ENCODE peak calls at places on chromosome 20, in four cellular contexts. A is spleen, G is breast epithelium, B is endothelial cell of umbilical vein. L is an unnamed sample.

GRCh38 chr20:17227669-17228623 is 1.1 kb downstream of the PCSK2 start:
- DNase-seq in A (no peak), B (no peak), G (no peak), L (no peak)

GRCh38 chr20:2752631-2753455 is 47.6 kb downstream of the CPXM1 start:
- DNase-seq in B (peak), G (no peak), A (peak), L (no peak)

GRCh38 chr20:36238760-36239159 is 2.5 kb downstream of the AAR2 start:
- DNase-seq in B (no peak), G (no peak), A (no peak), L (no peak)

GRCh38 chr20:57769756-57770155 is 59.9 kb upstream of the PMEPA1 start:
- DNase-seq in A (no peak), G (no peak), B (peak), L (no peak)

GRCh38 chr20:2149507-2149906 is 47.9 kb downstream of the STK35 start:
- DNase-seq in B (no peak), G (no peak), A (peak), L (no peak)

GRCh38 chr20:58452667-58453255 is 62.4 kb downstream of the APCDD1L start:
- DNase-seq in B (no peak), G (no peak), A (no peak), L (no peak)

GRCh38 chr20:62451156-62451767 is 23.9 kb upstream of the RBBP8NL start:
- DNase-seq in B (no peak), A (no peak), G (no peak), L (no peak)

GRCh38 chr20:38498909-38499308 is 26.3 kb downstream of the RALGAPB start:
- DNase-seq in G (no peak), A (no peak), B (no peak), L (no peak)

GRCh38 chr20:57167971-57168693 is 98.3 kb downstream of the BMP7 start:
- DNase-seq in A (peak), G (no peak), B (no peak), L (no peak)

DNA sequence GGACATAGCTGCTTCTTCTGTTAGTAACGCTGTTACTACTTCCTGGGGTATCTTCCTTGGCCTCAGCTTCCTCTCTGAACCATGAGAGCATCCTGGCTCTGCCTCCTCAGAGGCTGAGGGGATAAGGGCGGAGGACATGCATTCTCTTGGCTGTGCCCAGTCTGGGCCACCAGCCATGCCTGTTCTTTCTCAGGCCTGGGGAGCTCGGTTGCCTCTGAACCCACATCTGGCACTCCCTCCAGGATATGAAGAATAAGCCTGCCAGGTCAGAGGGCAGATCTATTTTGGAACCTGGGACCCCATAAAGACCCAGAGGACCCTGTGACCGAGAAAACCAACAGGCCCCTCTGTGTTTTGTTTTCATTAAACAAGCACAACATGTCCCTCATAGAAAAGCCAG is 6.6 kb upstream of the ANGPT4 start:
- DNase-seq in A (peak), B (no peak), G (no peak), L (no peak)
- TF ChIP-seq POLR2AphosphoS5 in A (no peak), B (no peak), G (no peak), L (no peak)

GRCh38 chr20:51562027-51562333 is 19.5 kb upstream of the NFATC2 start:
- DNase-seq in B (no peak), A (no peak), G (no peak), L (no peak)

GRCh38 chr20:51563141-51563596 is 20.6 kb upstream of the NFATC2 start:
- DNase-seq in G (no peak), B (no peak), A (no peak), L (no peak)

GRCh38 chr20:51565298-51565697 is 22.8 kb upstream of the NFATC2 start:
- DNase-seq in B (no peak), G (no peak), A (no peak), L (no peak)

GRCh38 chr20:51562334-51563140 is 20.0 kb upstream of the NFATC2 start:
- DNase-seq in B (peak), A (peak), G (peak), L (peak)

GRCh38 chr20:51563597-51564332 is 21.2 kb upstream of the NFATC2 start:
- DNase-seq in B (peak), A (no peak), G (no peak), L (peak)
- H3K4me3 ChIP-seq in B (no peak), A (no peak), G (peak), L (peak)

DNA sequence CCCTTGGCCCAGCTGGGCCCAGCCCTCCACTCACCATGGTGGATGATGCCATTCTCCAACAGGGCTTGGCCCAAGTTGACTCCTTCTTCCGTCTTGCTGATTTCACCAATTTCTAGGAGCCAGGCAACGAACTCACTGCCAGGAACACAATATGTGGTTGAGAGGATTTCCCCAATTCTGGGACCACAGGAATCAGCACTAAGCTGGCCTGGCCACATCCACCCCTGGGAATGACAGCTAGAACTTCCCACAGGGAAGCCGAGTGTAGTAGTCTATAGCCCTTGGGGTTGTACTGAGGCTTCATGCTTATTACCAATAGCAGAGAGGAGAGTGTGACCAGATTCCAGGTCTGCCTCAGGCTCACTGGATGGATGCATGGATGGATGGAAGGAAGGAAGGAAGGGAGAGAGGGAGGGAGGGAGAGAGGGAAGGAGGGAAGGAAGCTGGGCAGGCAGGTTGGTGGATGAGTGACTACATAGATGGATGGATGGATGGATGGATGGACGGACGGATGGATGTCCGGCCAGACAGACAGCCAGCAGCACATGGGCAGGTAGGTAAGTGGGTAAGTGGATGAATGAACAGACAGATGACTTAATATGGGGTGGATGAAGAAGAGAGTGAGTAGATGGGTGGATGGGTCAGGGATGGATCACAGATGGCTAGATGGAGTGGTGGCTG is 146.5 kb downstream of the PREX1 start:
- DNase-seq in G (no peak), A (peak), B (no peak), L (no peak)
- TF ChIP-seq POLR2AphosphoS5 in G (no peak), A (no peak), B (no peak), L (no peak)

DNA sequence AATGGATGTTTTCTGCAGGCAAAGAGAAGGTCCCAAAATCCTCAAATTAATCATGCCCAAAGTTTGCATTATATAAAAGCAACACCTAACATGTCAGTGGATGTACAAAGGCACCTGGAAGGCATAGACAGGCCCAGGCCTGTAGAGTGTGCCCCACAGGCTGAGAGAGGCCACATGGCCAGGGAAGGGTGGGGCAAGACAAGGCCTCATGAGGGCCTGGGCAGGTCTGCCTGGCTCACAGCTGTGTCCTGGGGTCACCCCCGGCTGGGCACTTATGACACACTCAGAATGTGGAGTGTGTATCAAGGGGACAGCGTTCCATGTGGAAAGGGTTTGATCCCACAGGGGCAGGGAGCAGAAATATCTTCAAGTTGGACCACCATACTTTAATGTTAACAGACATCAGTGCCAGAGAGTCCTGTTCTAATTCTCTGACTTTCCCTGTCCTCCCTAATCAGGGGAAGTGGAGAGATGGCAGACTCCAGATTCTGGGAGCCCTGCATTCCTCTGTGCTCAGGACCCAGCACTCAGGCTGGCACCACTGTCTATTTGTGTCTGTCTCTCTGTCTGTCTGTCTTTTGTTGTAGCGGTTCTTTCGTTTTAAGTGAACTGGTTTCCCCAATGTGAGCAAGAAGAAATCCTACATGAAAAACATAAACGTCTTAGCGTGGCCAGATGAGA is 178.3 kb upstream of the FOXA2 start:
- DNase-seq in B (no peak), A (no peak), G (no peak), L (no peak)
- H3K4me3 ChIP-seq in B (no peak), A (no peak), G (no peak), L (no peak)

DNA sequence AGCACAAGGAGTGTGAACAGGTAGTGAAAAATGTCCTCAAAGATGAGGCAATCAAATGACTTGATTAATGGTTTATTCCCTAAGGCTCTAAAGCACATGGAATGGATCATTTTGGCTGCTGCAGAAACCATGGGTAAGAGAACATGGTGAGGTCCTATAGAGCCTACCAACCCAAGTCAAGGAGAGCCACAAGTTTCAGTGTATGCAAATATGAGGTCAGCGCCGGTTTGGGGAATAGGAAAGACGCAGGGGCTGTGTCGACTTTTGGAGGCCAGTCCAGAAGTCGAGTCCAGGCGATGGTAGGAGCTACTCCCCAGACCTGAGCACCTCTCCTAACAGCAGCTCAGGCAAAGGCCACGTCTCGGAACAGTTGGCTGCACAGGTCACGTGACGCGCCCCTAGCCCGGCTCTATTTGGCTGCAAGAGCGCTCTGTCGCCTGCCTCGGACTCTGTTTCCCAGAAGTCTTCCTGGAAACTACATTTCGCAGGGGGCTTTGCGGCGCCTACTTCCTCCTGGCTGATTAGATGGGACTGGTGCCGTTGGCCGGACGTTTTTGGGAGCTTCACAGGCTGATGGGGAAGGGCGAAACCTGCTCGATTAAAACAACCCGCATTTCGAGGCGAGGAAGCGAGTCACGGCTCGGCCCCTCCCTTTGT is 74.4 kb upstream of the CHD6 start:
- DNase-seq in B (peak), G (peak), A (peak), L (peak)
- TF ChIP-seq POLR2AphosphoS5 in B (no peak), G (no peak), A (peak), L (no peak)

DNA sequence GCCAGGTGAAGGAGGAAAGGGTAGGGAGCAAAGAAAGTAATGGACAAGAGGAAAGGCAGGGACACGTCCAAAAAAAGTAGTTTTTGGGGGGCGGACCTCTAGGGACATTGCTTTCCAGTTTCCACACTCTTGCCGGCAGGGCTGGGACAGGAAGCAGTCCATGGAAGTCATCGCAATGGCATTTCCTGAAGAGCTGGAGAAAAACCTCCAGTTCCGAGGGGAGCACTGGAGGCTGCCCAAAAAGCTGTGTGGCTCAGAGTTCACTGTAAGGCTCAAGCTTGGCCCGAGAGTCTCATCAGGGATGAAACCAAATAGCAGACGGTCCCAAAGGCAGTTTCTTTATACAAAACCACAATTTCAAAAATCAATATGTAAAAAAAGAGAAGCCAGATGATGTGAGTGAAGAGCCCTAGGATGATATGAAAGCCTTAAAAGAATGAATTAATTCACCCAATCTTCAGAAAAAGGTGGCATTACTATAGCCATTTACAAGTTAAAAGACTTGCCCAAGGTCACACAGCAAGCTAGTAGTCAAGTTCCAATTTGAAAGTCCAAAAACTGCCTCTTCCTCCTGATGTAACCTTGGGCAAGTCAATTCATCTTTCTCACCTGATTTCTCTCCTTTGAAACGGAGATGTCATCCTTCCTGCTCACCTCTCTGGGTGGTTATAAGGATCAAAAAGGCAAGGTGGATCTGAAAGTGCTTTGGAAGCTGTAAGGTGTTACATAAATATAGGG is 9.2 kb downstream of the BCL2L1 start:
- DNase-seq in G (no peak), A (peak), B (peak), L (peak)
- H3K4me3 ChIP-seq in G (peak), A (no peak), B (peak), L (peak)

L was measured in stomach.